ENCODE peak calls at places on chromosome 10, in eight cellular contexts. C, I, U, G, V, X, T and P are unnamed samples.
A peak's percentile ranks its signal among the peaks of the same experiment; 100 is the strongest.

GRCh38 chr10:132846631-132847415 is 60.9 kb upstream of the NKX6-2 start:
- DNase-seq in V (no peak), G (no peak), I (no peak), U (no peak), C (no peak), T (no peak), X (no peak), P (no peak)

GRCh38 chr10:111209666-111210065 is 132.8 kb downstream of the ADRA2A start:
- DNase-seq in C (no peak), I (peak; percentile 65), V (no peak), U (no peak), T (no peak), X (no peak), G (no peak), P (no peak)

GRCh38 chr10:70925377-70926214 is 37.2 kb upstream of the PCBD1 start:
- DNase-seq in U (no peak), V (peak; percentile 50), X (peak; percentile 24), T (peak; percentile 43), I (peak; percentile 16), C (peak; percentile 23), G (peak; percentile 42), P (no peak)

GRCh38 chr10:122301055-122301810 is 30.1 kb downstream of the BTBD16 start:
- DNase-seq in T (no peak), X (peak; percentile 96), C (no peak), V (no peak), I (peak; percentile 18), G (no peak), U (no peak), P (peak; percentile 96)

GRCh38 chr10:78752708-78753107 is 316.1 kb upstream of the ZMIZ1 start:
- DNase-seq in C (no peak), G (no peak), X (peak; percentile 35), T (no peak), U (no peak), I (no peak), V (no peak), P (no peak)

GRCh38 chr10:36493511-36493880 is 631.9 kb upstream of the ANKRD30A start:
- DNase-seq in C (no peak), U (no peak), T (no peak), X (peak; percentile 57), V (no peak), I (peak; percentile 40), G (no peak), P (peak; percentile 50)

GRCh38 chr10:110172155-110172554 is 35.2 kb upstream of the MXI1 start:
- DNase-seq in X (peak; percentile 48), T (no peak), I (no peak), U (no peak), V (no peak), G (no peak), C (no peak), P (no peak)

GRCh38 chr10:25675204-25675603 is 258.8 kb upstream of the MYO3A start:
- DNase-seq in I (no peak), T (no peak), X (no peak), C (no peak), U (no peak), G (no peak), V (no peak), P (no peak)

GRCh38 chr10:97771055-97771811 is 566 bp downstream of the SFRP5 start:
- DNase-seq in C (no peak), V (no peak), T (no peak), X (no peak), U (peak; percentile 7), I (peak; percentile 30), G (no peak), P (peak; percentile 26)

GRCh38 chr10:67464278-67464677 is 231.7 kb downstream of the CTNNA3 start:
- DNase-seq in T (no peak), C (no peak), V (no peak), X (no peak), U (no peak), G (no peak), I (no peak), P (no peak)

GRCh38 chr10:111125102-111125501 is 48.3 kb downstream of the ADRA2A start:
- DNase-seq in X (no peak), C (no peak), G (no peak), T (no peak), V (no peak), U (no peak), I (no peak), P (no peak)

GRCh38 chr10:129741978-129742741 is 221.9 kb downstream of the EBF3 start:
- DNase-seq in I (no peak), U (no peak), T (no peak), V (no peak), C (no peak), G (no peak), X (no peak), P (no peak)

GRCh38 chr10:69397972-69398371 is 18.7 kb downstream of the TACR2 start:
- DNase-seq in I (no peak), G (no peak), X (no peak), V (no peak), T (no peak), U (no peak), C (no peak), P (no peak)

GRCh38 chr10:29270883-29271282 is 18.0 kb upstream of the LYZL1 start:
- DNase-seq in G (no peak), T (no peak), C (no peak), I (no peak), U (no peak), X (no peak), V (no peak), P (no peak)

GRCh38 chr10:88743999-88744398 is 15.8 kb upstream of the LIPN start:
- DNase-seq in U (no peak), V (no peak), C (no peak), G (no peak), I (no peak), T (no peak), X (peak; percentile 10), P (no peak)

GRCh38 chr10:102631525-102632393 is 12.5 kb upstream of the TRIM8 start:
- DNase-seq in G (no peak), T (no peak), I (no peak), V (no peak), C (no peak), U (no peak), X (no peak), P (no peak)

GRCh38 chr10:116637830-116638229 is 17.1 kb downstream of the PNLIPRP2 start:
- DNase-seq in X (peak; percentile 15), G (no peak), U (no peak), T (no peak), V (no peak), C (no peak), I (no peak), P (no peak)

GRCh38 chr10:21122907-21123306 is 225.8 kb upstream of the NEBL start:
- DNase-seq in I (no peak), U (no peak), G (no peak), T (no peak), V (no peak), X (no peak), C (no peak), P (no peak)

GRCh38 chr10:130498042-130498441 is 361.9 kb downstream of the GLRX3 start:
- DNase-seq in C (no peak), T (no peak), G (no peak), I (no peak), V (no peak), U (no peak), X (no peak), P (no peak)

GRCh38 chr10:132254841-132255240 is 52.9 kb downstream of the STK32C start:
- DNase-seq in V (no peak), X (no peak), G (no peak), U (no peak), I (no peak), T (no peak), C (no peak), P (no peak)

GRCh38 chr10:92544296-92544695 is 29.6 kb downstream of the IDE start:
- DNase-seq in T (no peak), G (no peak), V (no peak), C (no peak), I (peak; percentile 49), X (peak; percentile 52), U (no peak), P (peak; percentile 58)

GRCh38 chr10:52443419-52444388 is 129.6 kb downstream of the DKK1 start:
- DNase-seq in T (no peak), G (no peak), I (peak; percentile 89), X (peak; percentile 92), C (no peak), U (no peak), V (no peak), P (peak; percentile 93)

GRCh38 chr10:12782537-12782936 is 219.0 kb downstream of the CCDC3 start:
- DNase-seq in C (peak; percentile 10), U (no peak), G (no peak), T (peak; percentile 22), I (peak; percentile 26), X (no peak), V (peak; percentile 10), P (no peak)

GRCh38 chr10:91528080-91528479 is 104.8 kb downstream of the PPP1R3C start:
- DNase-seq in G (no peak), X (no peak), T (no peak), I (no peak), U (no peak), C (no peak), V (no peak), P (no peak)

GRCh38 chr10:75507469-75507868 is 76.0 kb downstream of the LRMDA start:
- DNase-seq in G (no peak), I (no peak), U (no peak), C (no peak), X (no peak), T (no peak), V (no peak), P (peak; percentile 10)

GRCh38 chr10:97333351-97333600 is 1.3 kb downstream of the FRAT2 start:
- DNase-seq in X (no peak), T (no peak), G (no peak), I (peak; percentile 54), C (no peak), U (no peak), V (no peak), P (peak; percentile 24)

GRCh38 chr10:31745612-31746376 is 182.8 kb downstream of the ARHGAP12 start:
- DNase-seq in I (peak; percentile 91), V (no peak), T (peak; percentile 13), X (peak; percentile 99), G (no peak), U (no peak), C (peak; percentile 66), P (peak; percentile 93)

GRCh38 chr10:29969255-29970011 is 90.0 kb downstream of the JCAD start:
- DNase-seq in C (no peak), X (no peak), V (no peak), I (no peak), U (no peak), G (no peak), T (no peak), P (no peak)